ENCODE peak calls at places on chromosomes 12 and 14, in seven cellular contexts. One of them, this sample, is unnamed.

GRCh38 chr14:61421212-61421923 is 100.0 kb downstream of the PRKCH start:
- DNase-seq in transverse colon: no peak
- DNase-seq in CD4-positive, alpha-beta memory T cell: no peak
- DNase-seq in midbrain: no peak
- DNase-seq in GM20000: no peak
- DNase-seq in iPS-NIHi11: no peak
- DNase-seq in stimulated activated CD4-positive, alpha-beta T cell treated with anti-CD3 and anti-CD28 coated beads, Interleukin-2, amount 100 ng/mL, for 48 hours: no peak
- DNase-seq in this sample: no peak

GRCh38 chr14:46018846-46019420 is 632.6 kb downstream of the RPL10L start:
- DNase-seq in stimulated activated CD4-positive, alpha-beta T cell treated with anti-CD3 and anti-CD28 coated beads, Interleukin-2, amount 100 ng/mL, for 48 hours: no peak
- DNase-seq in iPS-NIHi11: no peak
- DNase-seq in CD4-positive, alpha-beta memory T cell: no peak
- DNase-seq in transverse colon: no peak
- DNase-seq in midbrain: no peak
- DNase-seq in GM20000: no peak
- DNase-seq in this sample: no peak

GRCh38 chr14:68787235-68787727 is 5.6 kb downstream of the ZFP36L1 start:
- DNase-seq in stimulated activated CD4-positive, alpha-beta T cell treated with anti-CD3 and anti-CD28 coated beads, Interleukin-2, amount 100 ng/mL, for 48 hours: no peak
- DNase-seq in transverse colon: peak
- DNase-seq in midbrain: peak
- DNase-seq in iPS-NIHi11: no peak
- DNase-seq in GM20000: no peak
- DNase-seq in CD4-positive, alpha-beta memory T cell: peak
- DNase-seq in this sample: no peak

GRCh38 chr12:96233168-96233567 is 39.0 kb downstream of the ELK3 start:
- DNase-seq in stimulated activated CD4-positive, alpha-beta T cell treated with anti-CD3 and anti-CD28 coated beads, Interleukin-2, amount 100 ng/mL, for 48 hours: no peak
- DNase-seq in transverse colon: no peak
- DNase-seq in iPS-NIHi11: no peak
- DNase-seq in GM20000: no peak
- DNase-seq in midbrain: peak
- DNase-seq in CD4-positive, alpha-beta memory T cell: no peak
- DNase-seq in this sample: no peak

GRCh38 chr12:54967461-54967860 is 17.1 kb downstream of the TESPA1 start:
- DNase-seq in iPS-NIHi11: no peak
- DNase-seq in stimulated activated CD4-positive, alpha-beta T cell treated with anti-CD3 and anti-CD28 coated beads, Interleukin-2, amount 100 ng/mL, for 48 hours: no peak
- DNase-seq in GM20000: no peak
- DNase-seq in transverse colon: peak
- DNase-seq in midbrain: no peak
- DNase-seq in CD4-positive, alpha-beta memory T cell: no peak
- DNase-seq in this sample: no peak

GRCh38 chr12:31773223-31773750 is 44.5 kb upstream of the AMN1 start:
- DNase-seq in transverse colon: no peak
- DNase-seq in stimulated activated CD4-positive, alpha-beta T cell treated with anti-CD3 and anti-CD28 coated beads, Interleukin-2, amount 100 ng/mL, for 48 hours: no peak
- DNase-seq in GM20000: no peak
- DNase-seq in iPS-NIHi11: peak
- DNase-seq in midbrain: no peak
- DNase-seq in CD4-positive, alpha-beta memory T cell: no peak
- DNase-seq in this sample: no peak

GRCh38 chr14:52044791-52045522 is 23.9 kb downstream of the NID2 start:
- DNase-seq in stimulated activated CD4-positive, alpha-beta T cell treated with anti-CD3 and anti-CD28 coated beads, Interleukin-2, amount 100 ng/mL, for 48 hours: no peak
- DNase-seq in transverse colon: no peak
- DNase-seq in GM20000: no peak
- DNase-seq in midbrain: no peak
- DNase-seq in iPS-NIHi11: no peak
- DNase-seq in CD4-positive, alpha-beta memory T cell: no peak
- DNase-seq in this sample: no peak

GRCh38 chr14:77580477-77580876 is 36.0 kb downstream of the SPTLC2 start:
- DNase-seq in transverse colon: no peak
- DNase-seq in GM20000: no peak
- DNase-seq in stimulated activated CD4-positive, alpha-beta T cell treated with anti-CD3 and anti-CD28 coated beads, Interleukin-2, amount 100 ng/mL, for 48 hours: no peak
- DNase-seq in midbrain: no peak
- DNase-seq in CD4-positive, alpha-beta memory T cell: no peak
- DNase-seq in iPS-NIHi11: no peak
- DNase-seq in this sample: no peak

GRCh38 chr14:35414365-35414764 is 9.8 kb upstream of the NFKBIA start:
- DNase-seq in iPS-NIHi11: no peak
- DNase-seq in midbrain: no peak
- DNase-seq in CD4-positive, alpha-beta memory T cell: no peak
- DNase-seq in stimulated activated CD4-positive, alpha-beta T cell treated with anti-CD3 and anti-CD28 coated beads, Interleukin-2, amount 100 ng/mL, for 48 hours: no peak
- DNase-seq in GM20000: no peak
- DNase-seq in transverse colon: no peak
- DNase-seq in this sample: no peak

GRCh38 chr12:5621329-5621728 is 189.4 kb downstream of the NTF3 start:
- DNase-seq in stimulated activated CD4-positive, alpha-beta T cell treated with anti-CD3 and anti-CD28 coated beads, Interleukin-2, amount 100 ng/mL, for 48 hours: no peak
- DNase-seq in GM20000: no peak
- DNase-seq in transverse colon: no peak
- DNase-seq in CD4-positive, alpha-beta memory T cell: no peak
- DNase-seq in iPS-NIHi11: no peak
- DNase-seq in midbrain: no peak
- DNase-seq in this sample: no peak

This sample was measured in GM12892.